ENCODE peak calls at places on chromosomes 11 and 22, in four cellular contexts. T is HFF-Myc, G is GM23338, Z is fibroblast of the aortic adventitia. X is an unnamed sample.

GRCh38 chr11:94762208-94762607 is 5.9 kb upstream of the AMOTL1 start:
- DNase-seq in T (no peak), G (peak), Z (no peak), X (no peak)

GRCh38 chr22:45154383-45154782 is 9.3 kb upstream of the NUP50 start:
- DNase-seq in T (no peak), G (no peak), Z (peak), X (peak)

GRCh38 chr22:27011717-27012116 is 354.3 kb downstream of the MIAT start:
- DNase-seq in T (no peak), G (no peak), Z (no peak), X (no peak)

GRCh38 chr22:20397498-20397897 is 3.5 kb downstream of the ZNF74 start:
- DNase-seq in T (no peak), G (no peak), Z (no peak), X (no peak)

GRCh38 chr11:3161720-3162409 is 3.2 kb downstream of the OSBPL5 start:
- DNase-seq in T (no peak), G (no peak), Z (no peak), X (no peak)

GRCh38 chr11:130804306-130805077 is 111.8 kb downstream of the SNX19 start:
- DNase-seq in T (no peak), G (no peak), Z (no peak), X (no peak)

GRCh38 chr11:125425601-125426000 is 70.5 kb downstream of the FEZ1 start:
- DNase-seq in T (no peak), G (no peak), Z (peak), X (no peak)

GRCh38 chr11:18669211-18669593 is 29.4 kb upstream of the TMEM86A start:
- DNase-seq in T (no peak), G (no peak), Z (no peak), X (no peak)

GRCh38 chr22:38310518-38311330 is 6.5 kb downstream of the CSNK1E start:
- DNase-seq in T (no peak), G (no peak), Z (peak), X (peak)

GRCh38 chr11:69645801-69646492 is 5.0 kb downstream of the CCND1 start:
- DNase-seq in T (no peak), G (no peak), Z (no peak), X (no peak)

GRCh38 chr22:29359469-29359868 is 28.9 kb downstream of the AP1B1 start:
- DNase-seq in T (no peak), G (peak), Z (peak), X (peak)

GRCh38 chr11:34264266-34265110 is 93.3 kb downstream of the ABTB2 start:
- DNase-seq in T (no peak), G (no peak), Z (peak), X (no peak)

GRCh38 chr11:10197091-10197490 is 96.9 kb downstream of the SBF2 start:
- DNase-seq in T (peak), G (no peak), Z (peak), X (peak)

GRCh38 chr11:35165416-35166368 is 26.7 kb downstream of the CD44 start:
- DNase-seq in T (no peak), G (no peak), Z (peak), X (peak)

GRCh38 chr22:50696799-50697561 is 24.4 kb downstream of the SHANK3 start:
- DNase-seq in T (no peak), G (peak), Z (no peak), X (peak)

GRCh38 chr11:971092-971690 is 45.5 kb downstream of the AP2A2 start:
- DNase-seq in T (no peak), G (no peak), Z (no peak), X (no peak)

GRCh38 chr11:26072612-26073011 is 259.3 kb upstream of the ANO3 start:
- DNase-seq in T (no peak), G (no peak), Z (no peak), X (no peak)

GRCh38 chr11:102223859-102224258 is 93.4 kb upstream of the BIRC3 start:
- DNase-seq in T (no peak), G (no peak), Z (peak), X (peak)

GRCh38 chr11:44381261-44381660 is 71.3 kb upstream of the ALX4 start:
- DNase-seq in T (no peak), G (no peak), Z (no peak), X (no peak)

GRCh38 chr22:32389685-32390084 is 22.4 kb downstream of the RTCB start:
- DNase-seq in T (no peak), G (peak), Z (peak), X (no peak)

GRCh38 chr22:30433227-30433626 is 7.7 kb downstream of the MTFP1 start:
- DNase-seq in T (no peak), G (no peak), Z (no peak), X (no peak)

GRCh38 chr11:102836290-102836875 is 7.0 kb downstream of the MMP3 start:
- DNase-seq in T (no peak), G (peak), Z (peak), X (peak)

GRCh38 chr11:65491614-65492386 is 7.0 kb upstream of the MALAT1 start:
- DNase-seq in T (no peak), G (peak), Z (peak), X (peak)

GRCh38 chr11:60764879-60765278 is 8.2 kb downstream of the MS4A15 start:
- DNase-seq in T (no peak), G (peak), Z (no peak), X (no peak)

GRCh38 chr11:2151500-2152257 is 9.3 kb downstream of the INS start:
- DNase-seq in T (no peak), G (peak), Z (peak), X (peak)

GRCh38 chr11:127639916-127640315 is 639.3 kb upstream of the KIRREL3 start:
- DNase-seq in T (no peak), G (no peak), Z (no peak), X (no peak)

GRCh38 chr11:131686836-131687235 is 316.4 kb downstream of the NTM start:
- DNase-seq in T (no peak), G (no peak), Z (no peak), X (no peak)

GRCh38 chr11:109978895-109979294 is 114.3 kb upstream of the ZC3H12C start:
- DNase-seq in T (no peak), G (no peak), Z (peak), X (no peak)

GRCh38 chr11:9136731-9137130 is 45.3 kb upstream of the SCUBE2 start:
- DNase-seq in T (no peak), G (no peak), Z (no peak), X (no peak)

GRCh38 chr11:78209478-78209877 is 20.8 kb downstream of the USP35 start:
- DNase-seq in T (no peak), G (no peak), Z (no peak), X (no peak)

GRCh38 chr22:19109198-19110063 is 12.8 kb downstream of the DGCR2 start:
- DNase-seq in T (no peak), G (no peak), Z (peak), X (peak)

GRCh38 chr11:69523453-69523852 is 42.0 kb downstream of the LINC01488 start:
- DNase-seq in T (no peak), G (no peak), Z (no peak), X (no peak)

GRCh38 chr11:13868710-13869403 is 93.7 kb upstream of the SPON1 start:
- DNase-seq in T (no peak), G (no peak), Z (no peak), X (no peak)

GRCh38 chr11:58775066-58775708 is 43.4 kb upstream of the GLYAT start:
- DNase-seq in T (no peak), G (no peak), Z (no peak), X (no peak)

GRCh38 chr11:128544625-128545024 is 42.7 kb downstream of the ETS1 start:
- DNase-seq in T (no peak), G (no peak), Z (peak), X (peak)

GRCh38 chr22:41288245-41288946 is 2.4 kb upstream of the RANGAP1 start:
- DNase-seq in T (peak), G (peak), Z (peak), X (peak)
- H3K4me3 ChIP-seq in T (peak), G (no peak), Z (no peak), X (no peak)

GRCh38 chr11:20162340-20162739 is 2.1 kb upstream of the DBX1 start:
- DNase-seq in T (no peak), G (peak), Z (no peak), X (no peak)

GRCh38 chr11:20159680-20160381 is 444 bp downstream of the DBX1 start:
- DNase-seq in T (no peak), G (peak), Z (no peak), X (no peak)

GRCh38 chr11:20161230-20161918 is 1.1 kb upstream of the DBX1 start:
- DNase-seq in T (no peak), G (peak), Z (no peak), X (no peak)

GRCh38 chr11:20161923-20162322 is 1.6 kb upstream of the DBX1 start:
- DNase-seq in T (no peak), G (peak), Z (no peak), X (no peak)

GRCh38 chr11:20160425-20161229 is at the start of gene DBX1:
- DNase-seq in T (no peak), G (peak), Z (no peak), X (no peak)
- H3K4me3 ChIP-seq in T (no peak), G (peak), Z (no peak), X (no peak)

GRCh38 chr22:22820626-22821025 is 67.0 kb upstream of the IGLL5 start:
- DNase-seq in T (no peak), G (no peak), Z (no peak), X (no peak)

GRCh38 chr22:22821340-22821739 is 66.3 kb upstream of the IGLL5 start:
- DNase-seq in T (no peak), G (no peak), Z (no peak), X (no peak)

GRCh38 chr22:22818202-22818538 is 69.4 kb upstream of the IGLL5 start:
- DNase-seq in T (no peak), G (no peak), Z (no peak), X (no peak)

GRCh38 chr22:22818861-22819855 is 68.5 kb upstream of the IGLL5 start:
- DNase-seq in T (no peak), G (no peak), Z (no peak), X (no peak)

DNA sequence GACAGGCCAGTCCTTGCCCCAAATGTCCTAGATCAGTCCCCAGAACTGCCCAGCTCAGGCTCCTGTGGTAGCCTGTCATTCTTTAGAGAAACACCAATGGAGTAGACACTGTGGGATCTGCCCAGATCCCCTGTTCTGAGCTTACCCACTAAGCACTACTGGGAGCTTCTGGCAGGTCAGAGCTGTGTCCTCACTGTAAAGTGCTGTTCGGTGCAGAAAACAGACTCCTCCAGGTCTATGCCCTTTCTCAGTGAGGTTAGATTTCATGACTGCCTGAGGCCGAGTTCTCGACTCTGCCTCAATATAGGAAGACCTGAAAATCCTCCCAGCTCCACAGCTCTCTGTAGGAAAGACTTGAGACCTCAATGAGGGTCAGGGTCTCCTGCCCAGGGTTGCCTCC is 67.5 kb upstream of the IGLL5 start:
- DNase-seq in T (no peak), G (no peak), Z (no peak), X (no peak)
- H3K4me3 ChIP-seq in T (no peak), G (no peak), Z (no peak), X (no peak)

GRCh38 chr11:30895046-30895445 is 308.9 kb upstream of the MPPED2 start:
- DNase-seq in T (no peak), G (no peak), Z (no peak), X (no peak)

GRCh38 chr11:30889116-30889765 is 303.1 kb upstream of the MPPED2 start:
- DNase-seq in T (no peak), G (no peak), Z (no peak), X (peak)
- H3K4me3 ChIP-seq in T (no peak), G (no peak), Z (no peak), X (no peak)

DNA sequence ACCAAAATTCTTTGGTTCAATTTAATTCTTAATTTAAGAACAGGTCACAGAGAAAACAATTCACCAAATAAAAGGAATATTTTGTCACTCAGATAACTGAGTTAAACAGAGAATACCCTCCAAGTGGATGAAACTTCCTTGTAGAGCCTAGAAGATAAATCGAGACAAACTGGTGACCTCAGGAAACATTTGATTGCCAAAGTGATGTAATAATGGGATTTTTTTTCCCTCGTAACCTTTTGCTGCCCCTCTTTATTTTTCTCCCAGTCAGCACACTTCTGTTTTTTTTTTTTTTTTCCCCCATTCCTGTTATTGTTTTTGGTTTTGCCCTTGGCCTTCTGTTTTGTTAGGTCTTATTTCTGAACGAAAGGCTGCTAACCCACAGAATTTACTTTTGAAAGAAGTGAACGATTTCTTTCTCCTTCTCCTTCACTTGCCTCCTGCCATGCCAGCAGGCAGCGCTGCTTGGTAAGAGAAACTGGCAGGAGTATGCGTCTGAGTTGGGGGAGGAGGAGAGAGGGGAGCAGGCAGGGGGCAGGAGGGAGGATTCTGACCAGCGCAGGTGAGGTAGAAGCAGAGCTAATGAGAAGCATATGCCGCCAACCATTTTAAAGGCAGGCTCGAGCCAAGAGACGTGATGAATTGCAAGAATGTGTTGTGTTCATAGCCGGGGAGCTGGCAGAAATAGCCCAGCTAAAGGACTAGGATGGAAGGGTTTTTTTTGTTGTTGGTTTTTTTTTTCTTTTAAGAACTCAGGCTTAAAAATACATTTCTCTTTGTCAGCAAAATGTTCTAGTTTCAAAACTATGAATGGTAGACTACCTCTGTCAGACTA is 121.9 kb upstream of the MTMR2 start:
- DNase-seq in T (peak), G (peak), Z (peak), X (peak)
- H3K4me3 ChIP-seq in T (no peak), G (peak), Z (peak), X (peak)

GRCh38 chr11:118620529-118621070 is 13.2 kb downstream of the PHLDB1 start:
- DNase-seq in T (no peak), G (no peak), Z (no peak), X (no peak)
- H3K4me3 ChIP-seq in T (peak), G (peak), Z (peak), X (peak)

DNA sequence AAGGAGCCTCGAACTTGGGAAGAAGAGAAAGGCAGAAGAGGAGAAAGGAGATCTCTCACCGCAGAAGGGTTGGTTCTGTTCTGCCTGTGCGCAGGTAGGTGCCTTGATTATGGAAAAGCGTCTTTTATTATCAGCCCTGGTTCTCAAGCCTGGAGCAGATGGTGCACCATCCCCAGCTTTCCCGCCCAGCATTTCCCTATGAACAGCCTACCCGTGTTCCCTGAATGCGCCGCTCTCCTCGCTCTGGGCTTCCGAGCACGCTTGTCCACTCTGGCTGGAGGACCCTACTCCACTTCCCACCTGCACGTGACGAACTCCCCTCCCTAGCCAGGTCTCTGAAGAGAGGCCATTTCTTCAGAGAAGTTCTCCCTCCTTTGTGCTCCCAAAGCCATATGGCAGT is 15.2 kb downstream of the IGSF9B start:
- DNase-seq in T (no peak), G (no peak), Z (no peak), X (no peak)
- H3K4me3 ChIP-seq in T (no peak), G (no peak), Z (no peak), X (no peak)

GRCh38 chr11:76768091-76769047 is 14.8 kb upstream of the TSKU start:
- DNase-seq in T (no peak), G (no peak), Z (peak), X (peak)
- H3K4me3 ChIP-seq in T (no peak), G (no peak), Z (no peak), X (no peak)

DNA sequence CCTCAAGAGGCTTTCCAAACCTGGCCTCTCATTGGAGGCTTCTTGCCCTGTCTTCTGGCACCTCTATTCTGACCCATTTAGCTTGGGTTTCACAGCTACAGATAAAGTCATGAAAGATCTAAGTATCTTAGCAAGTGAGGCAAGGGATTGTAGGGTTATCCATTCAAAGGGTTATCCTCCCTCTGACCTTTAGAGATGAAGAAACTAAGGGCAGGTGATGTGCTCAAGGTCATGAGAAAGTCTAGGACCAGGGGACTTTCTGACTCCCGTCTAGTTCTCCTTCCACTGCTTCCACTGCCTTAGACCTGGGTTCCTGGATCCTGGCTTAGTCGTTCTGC is 7.2 kb downstream of the PHOX2A start:
- DNase-seq in T (no peak), G (no peak), Z (no peak), X (no peak)
- H3K4me3 ChIP-seq in T (no peak), G (no peak), Z (no peak), X (no peak)

GRCh38 chr22:43923191-43923590 is 414 bp upstream of the PNPLA3 start:
- DNase-seq in T (no peak), G (no peak), Z (peak), X (no peak)
- H3K4me3 ChIP-seq in T (peak), G (peak), Z (peak), X (peak)

X was measured in AG10803.